ENCODE peak calls at places on chromosome 17, in nine cellular contexts. One of them, this sample, is unnamed.

GRCh38 chr17:55434721-55435120 is 13.1 kb upstream of the MMD start:
- DNase-seq in progenitor cell of endocrine pancreas: no peak
- DNase-seq in heart right ventricle: no peak
- DNase-seq in neural crest cell: no peak
- DNase-seq in activated CD8-positive, alpha-beta T cell treated with anti-CD3 and anti-CD28 coated beads for 36 hours: peak; percentile 52
- DNase-seq in GM13977: peak; percentile 50
- DNase-seq in ascending aorta: no peak
- DNase-seq in cardiac muscle cell: no peak
- DNase-seq in choroid plexus epithelial cell: no peak
- DNase-seq in this sample: no peak

GRCh38 chr17:65674246-65675045 is 113.0 kb upstream of the AXIN2 start:
- DNase-seq in progenitor cell of endocrine pancreas: no peak
- DNase-seq in heart right ventricle: no peak
- DNase-seq in neural crest cell: no peak
- DNase-seq in activated CD8-positive, alpha-beta T cell treated with anti-CD3 and anti-CD28 coated beads for 36 hours: no peak
- DNase-seq in GM13977: no peak
- DNase-seq in ascending aorta: no peak
- DNase-seq in cardiac muscle cell: peak; percentile 69
- DNase-seq in choroid plexus epithelial cell: peak; percentile 64
- DNase-seq in this sample: peak; percentile 73

GRCh38 chr17:47305302-47305923 is 18.3 kb upstream of the EFCAB13 start:
- DNase-seq in progenitor cell of endocrine pancreas: no peak
- DNase-seq in heart right ventricle: no peak
- DNase-seq in neural crest cell: no peak
- DNase-seq in activated CD8-positive, alpha-beta T cell treated with anti-CD3 and anti-CD28 coated beads for 36 hours: peak; percentile 12
- DNase-seq in GM13977: no peak
- DNase-seq in ascending aorta: peak; percentile 84
- DNase-seq in cardiac muscle cell: peak; percentile 95
- DNase-seq in choroid plexus epithelial cell: peak; percentile 95
- DNase-seq in this sample: peak; percentile 95

GRCh38 chr17:36529121-36529520 is 5.5 kb downstream of the MYO19 start:
- DNase-seq in progenitor cell of endocrine pancreas: no peak
- DNase-seq in heart right ventricle: no peak
- DNase-seq in neural crest cell: no peak
- DNase-seq in activated CD8-positive, alpha-beta T cell treated with anti-CD3 and anti-CD28 coated beads for 36 hours: no peak
- DNase-seq in GM13977: no peak
- DNase-seq in ascending aorta: no peak
- DNase-seq in cardiac muscle cell: peak; percentile 16
- DNase-seq in choroid plexus epithelial cell: peak; percentile 23
- DNase-seq in this sample: peak; percentile 65

GRCh38 chr17:7842380-7842949 is 8.4 kb downstream of the KDM6B start:
- DNase-seq in progenitor cell of endocrine pancreas: no peak
- DNase-seq in heart right ventricle: peak; percentile 53
- DNase-seq in neural crest cell: no peak
- DNase-seq in activated CD8-positive, alpha-beta T cell treated with anti-CD3 and anti-CD28 coated beads for 36 hours: peak; percentile 98
- DNase-seq in GM13977: peak; percentile 85
- DNase-seq in ascending aorta: peak; percentile 94
- DNase-seq in cardiac muscle cell: peak; percentile 89
- DNase-seq in choroid plexus epithelial cell: peak; percentile 89
- DNase-seq in this sample: peak; percentile 88

GRCh38 chr17:34571428-34572130 is 7.8 kb upstream of the TMEM132E start:
- DNase-seq in progenitor cell of endocrine pancreas: no peak
- DNase-seq in heart right ventricle: no peak
- DNase-seq in neural crest cell: no peak
- DNase-seq in activated CD8-positive, alpha-beta T cell treated with anti-CD3 and anti-CD28 coated beads for 36 hours: no peak
- DNase-seq in GM13977: no peak
- DNase-seq in ascending aorta: no peak
- DNase-seq in cardiac muscle cell: no peak
- DNase-seq in choroid plexus epithelial cell: no peak
- DNase-seq in this sample: no peak

GRCh38 chr17:20120835-20121234 is 111.7 kb downstream of the SPECC1 start:
- DNase-seq in progenitor cell of endocrine pancreas: no peak
- DNase-seq in heart right ventricle: no peak
- DNase-seq in neural crest cell: no peak
- DNase-seq in activated CD8-positive, alpha-beta T cell treated with anti-CD3 and anti-CD28 coated beads for 36 hours: no peak
- DNase-seq in GM13977: no peak
- DNase-seq in ascending aorta: no peak
- DNase-seq in cardiac muscle cell: no peak
- DNase-seq in choroid plexus epithelial cell: no peak
- DNase-seq in this sample: no peak

GRCh38 chr17:65000798-65001197 is 55.7 kb downstream of the GNA13 start:
- DNase-seq in progenitor cell of endocrine pancreas: no peak
- DNase-seq in heart right ventricle: no peak
- DNase-seq in neural crest cell: no peak
- DNase-seq in activated CD8-positive, alpha-beta T cell treated with anti-CD3 and anti-CD28 coated beads for 36 hours: no peak
- DNase-seq in GM13977: no peak
- DNase-seq in ascending aorta: no peak
- DNase-seq in cardiac muscle cell: no peak
- DNase-seq in choroid plexus epithelial cell: no peak
- DNase-seq in this sample: no peak

GRCh38 chr17:51006601-51007000 is 114.1 kb downstream of the SPAG9 start:
- DNase-seq in progenitor cell of endocrine pancreas: no peak
- DNase-seq in heart right ventricle: no peak
- DNase-seq in neural crest cell: no peak
- DNase-seq in activated CD8-positive, alpha-beta T cell treated with anti-CD3 and anti-CD28 coated beads for 36 hours: no peak
- DNase-seq in GM13977: no peak
- DNase-seq in ascending aorta: no peak
- DNase-seq in cardiac muscle cell: peak; percentile 61
- DNase-seq in choroid plexus epithelial cell: peak; percentile 30
- DNase-seq in this sample: peak; percentile 46

GRCh38 chr17:30969989-30970680 is 704 bp upstream of the RNF135 start:
- DNase-seq in progenitor cell of endocrine pancreas: no peak
- DNase-seq in heart right ventricle: no peak
- DNase-seq in neural crest cell: no peak
- DNase-seq in activated CD8-positive, alpha-beta T cell treated with anti-CD3 and anti-CD28 coated beads for 36 hours: peak; percentile 24
- DNase-seq in GM13977: peak; percentile 57
- DNase-seq in ascending aorta: peak; percentile 64
- DNase-seq in cardiac muscle cell: peak; percentile 23
- DNase-seq in choroid plexus epithelial cell: peak; percentile 18
- DNase-seq in this sample: no peak

GRCh38 chr17:80768936-80769335 is 222.7 kb upstream of the CHMP6 start:
- DNase-seq in progenitor cell of endocrine pancreas: no peak
- DNase-seq in heart right ventricle: no peak
- DNase-seq in neural crest cell: no peak
- DNase-seq in activated CD8-positive, alpha-beta T cell treated with anti-CD3 and anti-CD28 coated beads for 36 hours: no peak
- DNase-seq in GM13977: no peak
- DNase-seq in ascending aorta: no peak
- DNase-seq in cardiac muscle cell: no peak
- DNase-seq in choroid plexus epithelial cell: no peak
- DNase-seq in this sample: no peak

GRCh38 chr17:30021708-30022317 is 80.4 kb downstream of the EFCAB5 start:
- DNase-seq in progenitor cell of endocrine pancreas: no peak
- DNase-seq in heart right ventricle: no peak
- DNase-seq in neural crest cell: peak; percentile 31
- DNase-seq in activated CD8-positive, alpha-beta T cell treated with anti-CD3 and anti-CD28 coated beads for 36 hours: peak; percentile 60
- DNase-seq in GM13977: peak; percentile 55
- DNase-seq in ascending aorta: no peak
- DNase-seq in cardiac muscle cell: peak; percentile 70
- DNase-seq in choroid plexus epithelial cell: peak; percentile 73
- DNase-seq in this sample: peak; percentile 73

GRCh38 chr17:43020789-43021738 is 1.1 kb downstream of the VAT1 start:
- DNase-seq in progenitor cell of endocrine pancreas: peak; percentile 46
- DNase-seq in heart right ventricle: peak; percentile 66
- DNase-seq in neural crest cell: no peak
- DNase-seq in activated CD8-positive, alpha-beta T cell treated with anti-CD3 and anti-CD28 coated beads for 36 hours: peak; percentile 35
- DNase-seq in GM13977: peak; percentile 76
- DNase-seq in ascending aorta: peak; percentile 85
- DNase-seq in cardiac muscle cell: peak; percentile 71
- DNase-seq in choroid plexus epithelial cell: peak; percentile 70
- DNase-seq in this sample: peak; percentile 76

GRCh38 chr17:54771409-54771808 is 129.2 kb upstream of the TOM1L1 start:
- DNase-seq in progenitor cell of endocrine pancreas: no peak
- DNase-seq in heart right ventricle: no peak
- DNase-seq in neural crest cell: no peak
- DNase-seq in activated CD8-positive, alpha-beta T cell treated with anti-CD3 and anti-CD28 coated beads for 36 hours: no peak
- DNase-seq in GM13977: no peak
- DNase-seq in ascending aorta: no peak
- DNase-seq in cardiac muscle cell: no peak
- DNase-seq in choroid plexus epithelial cell: no peak
- DNase-seq in this sample: no peak

GRCh38 chr17:27878776-27879562 is 14.2 kb downstream of the LYRM9 start:
- DNase-seq in progenitor cell of endocrine pancreas: no peak
- DNase-seq in heart right ventricle: no peak
- DNase-seq in neural crest cell: no peak
- DNase-seq in activated CD8-positive, alpha-beta T cell treated with anti-CD3 and anti-CD28 coated beads for 36 hours: peak; percentile 76
- DNase-seq in GM13977: no peak
- DNase-seq in ascending aorta: no peak
- DNase-seq in cardiac muscle cell: peak; percentile 7
- DNase-seq in choroid plexus epithelial cell: no peak
- DNase-seq in this sample: peak; percentile 18

GRCh38 chr17:682150-682549 is 32.5 kb downstream of the VPS53 start:
- DNase-seq in progenitor cell of endocrine pancreas: no peak
- DNase-seq in heart right ventricle: no peak
- DNase-seq in neural crest cell: no peak
- DNase-seq in activated CD8-positive, alpha-beta T cell treated with anti-CD3 and anti-CD28 coated beads for 36 hours: peak; percentile 4
- DNase-seq in GM13977: no peak
- DNase-seq in ascending aorta: no peak
- DNase-seq in cardiac muscle cell: no peak
- DNase-seq in choroid plexus epithelial cell: no peak
- DNase-seq in this sample: no peak

GRCh38 chr17:681738-682137 is 32.9 kb downstream of the VPS53 start:
- DNase-seq in progenitor cell of endocrine pancreas: no peak
- DNase-seq in heart right ventricle: no peak
- DNase-seq in neural crest cell: no peak
- DNase-seq in activated CD8-positive, alpha-beta T cell treated with anti-CD3 and anti-CD28 coated beads for 36 hours: no peak
- DNase-seq in GM13977: no peak
- DNase-seq in ascending aorta: no peak
- DNase-seq in cardiac muscle cell: peak; percentile 37
- DNase-seq in choroid plexus epithelial cell: peak; percentile 74
- DNase-seq in this sample: peak; percentile 74

GRCh38 chr17:683040-683439 is 31.6 kb downstream of the VPS53 start:
- DNase-seq in progenitor cell of endocrine pancreas: no peak
- DNase-seq in heart right ventricle: no peak
- DNase-seq in neural crest cell: no peak
- DNase-seq in activated CD8-positive, alpha-beta T cell treated with anti-CD3 and anti-CD28 coated beads for 36 hours: no peak
- DNase-seq in GM13977: no peak
- DNase-seq in ascending aorta: no peak
- DNase-seq in cardiac muscle cell: no peak
- DNase-seq in choroid plexus epithelial cell: no peak
- DNase-seq in this sample: no peak

GRCh38 chr17:683499-684254 is 31.0 kb downstream of the VPS53 start:
- DNase-seq in progenitor cell of endocrine pancreas: no peak
- DNase-seq in heart right ventricle: no peak
- DNase-seq in neural crest cell: no peak
- DNase-seq in activated CD8-positive, alpha-beta T cell treated with anti-CD3 and anti-CD28 coated beads for 36 hours: no peak
- DNase-seq in GM13977: no peak
- DNase-seq in ascending aorta: no peak
- DNase-seq in cardiac muscle cell: no peak
- DNase-seq in choroid plexus epithelial cell: no peak
- DNase-seq in this sample: no peak

DNA sequence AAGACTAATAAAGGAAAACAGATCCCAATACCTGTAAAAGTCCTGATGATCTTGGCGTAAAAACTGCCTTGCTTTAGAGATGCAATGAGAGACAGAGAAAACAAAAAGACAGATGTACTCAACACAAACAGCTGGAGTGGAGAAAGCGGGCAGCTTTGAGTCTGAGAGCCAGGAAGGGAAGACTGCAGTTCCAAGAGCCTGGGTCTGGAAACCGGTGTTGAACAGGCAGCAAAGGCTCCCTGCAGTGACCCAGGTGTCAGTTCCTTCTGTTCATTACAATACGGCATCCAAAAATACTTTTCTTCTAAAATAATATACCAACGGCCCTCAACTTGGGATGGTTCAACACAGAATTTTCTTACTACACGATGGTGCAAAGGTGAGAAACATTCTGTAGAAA is 29.6 kb downstream of the VPS53 start:
- DNase-seq in progenitor cell of endocrine pancreas: no peak
- DNase-seq in heart right ventricle: no peak
- DNase-seq in neural crest cell: no peak
- DNase-seq in activated CD8-positive, alpha-beta T cell treated with anti-CD3 and anti-CD28 coated beads for 36 hours: no peak
- DNase-seq in GM13977: no peak
- DNase-seq in ascending aorta: no peak
- DNase-seq in cardiac muscle cell: no peak
- DNase-seq in choroid plexus epithelial cell: no peak
- DNase-seq in this sample: no peak
- TF ChIP-seq CTCF in progenitor cell of endocrine pancreas: no peak
- TF ChIP-seq CTCF in heart right ventricle: no peak
- TF ChIP-seq CTCF in neural crest cell: no peak
- TF ChIP-seq CTCF in activated CD8-positive, alpha-beta T cell treated with anti-CD3 and anti-CD28 coated beads for 36 hours: no peak
- TF ChIP-seq CTCF in GM13977: no peak
- TF ChIP-seq CTCF in ascending aorta: no peak
- TF ChIP-seq CTCF in cardiac muscle cell: no peak
- TF ChIP-seq CTCF in choroid plexus epithelial cell: no peak
- TF ChIP-seq CTCF in this sample: no peak

GRCh38 chr17:48576479-48577309 is 1.5 kb downstream of the HOXB4 start:
- DNase-seq in progenitor cell of endocrine pancreas: no peak
- DNase-seq in heart right ventricle: no peak
- DNase-seq in neural crest cell: no peak
- DNase-seq in activated CD8-positive, alpha-beta T cell treated with anti-CD3 and anti-CD28 coated beads for 36 hours: no peak
- DNase-seq in GM13977: no peak
- DNase-seq in ascending aorta: peak; percentile 84
- DNase-seq in cardiac muscle cell: peak; percentile 39
- DNase-seq in choroid plexus epithelial cell: no peak
- DNase-seq in this sample: no peak
- TF ChIP-seq CTCF in progenitor cell of endocrine pancreas: no peak
- TF ChIP-seq CTCF in heart right ventricle: no peak
- TF ChIP-seq CTCF in neural crest cell: no peak
- TF ChIP-seq CTCF in activated CD8-positive, alpha-beta T cell treated with anti-CD3 and anti-CD28 coated beads for 36 hours: no peak
- TF ChIP-seq CTCF in GM13977: no peak
- TF ChIP-seq CTCF in ascending aorta: no peak
- TF ChIP-seq CTCF in cardiac muscle cell: no peak
- TF ChIP-seq CTCF in choroid plexus epithelial cell: no peak
- TF ChIP-seq CTCF in this sample: no peak

DNA sequence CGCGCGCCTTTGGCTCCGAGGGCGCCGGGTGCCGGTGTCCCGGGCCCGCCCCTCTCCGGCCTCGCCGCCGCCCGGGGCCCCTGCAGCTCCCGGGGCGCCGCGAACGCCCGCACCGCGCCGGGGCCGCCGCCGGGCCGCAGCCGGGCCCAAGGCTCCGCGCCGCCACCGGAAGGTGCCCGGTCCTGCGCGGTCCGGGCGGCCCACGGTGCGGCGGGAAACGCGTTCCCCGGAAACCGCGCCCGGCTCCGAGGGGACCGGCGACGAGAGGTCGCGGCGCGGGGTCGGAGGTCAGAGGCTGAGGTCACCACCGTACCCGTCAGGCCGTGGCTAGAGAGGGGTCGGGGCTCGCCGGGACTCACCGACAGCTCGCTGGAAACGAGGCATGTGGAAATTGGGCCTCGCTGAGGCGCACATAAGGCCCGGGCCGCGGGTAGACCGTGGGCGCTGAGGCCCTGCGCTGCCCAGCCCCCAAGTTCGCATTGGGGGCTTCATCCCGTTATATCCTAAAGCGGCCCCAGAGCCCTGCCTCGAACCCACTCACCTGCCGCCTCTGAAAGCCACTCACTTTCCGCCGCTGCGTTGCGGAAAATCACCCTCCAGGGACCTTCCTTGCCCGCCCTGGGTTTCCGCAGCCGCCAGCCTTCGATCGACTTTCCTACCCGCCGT is at the start of gene DUS1L:
- DNase-seq in progenitor cell of endocrine pancreas: peak; percentile 40
- DNase-seq in heart right ventricle: peak; percentile 77
- DNase-seq in neural crest cell: peak; percentile 59
- DNase-seq in activated CD8-positive, alpha-beta T cell treated with anti-CD3 and anti-CD28 coated beads for 36 hours: peak; percentile 67
- DNase-seq in GM13977: peak; percentile 96
- DNase-seq in ascending aorta: peak; percentile 77
- DNase-seq in cardiac muscle cell: peak; percentile 72
- DNase-seq in choroid plexus epithelial cell: peak; percentile 53
- DNase-seq in this sample: peak; percentile 54
- TF ChIP-seq CTCF in progenitor cell of endocrine pancreas: no peak
- TF ChIP-seq CTCF in heart right ventricle: no peak
- TF ChIP-seq CTCF in neural crest cell: no peak
- TF ChIP-seq CTCF in activated CD8-positive, alpha-beta T cell treated with anti-CD3 and anti-CD28 coated beads for 36 hours: no peak
- TF ChIP-seq CTCF in GM13977: no peak
- TF ChIP-seq CTCF in ascending aorta: no peak
- TF ChIP-seq CTCF in cardiac muscle cell: no peak
- TF ChIP-seq CTCF in choroid plexus epithelial cell: no peak
- TF ChIP-seq CTCF in this sample: no peak

GRCh38 chr17:13114601-13115024 is 96.8 kb upstream of the ELAC2 start:
- DNase-seq in progenitor cell of endocrine pancreas: peak; percentile 29
- DNase-seq in heart right ventricle: peak; percentile 31
- DNase-seq in neural crest cell: peak; percentile 59
- DNase-seq in activated CD8-positive, alpha-beta T cell treated with anti-CD3 and anti-CD28 coated beads for 36 hours: peak; percentile 13
- DNase-seq in GM13977: no peak
- DNase-seq in ascending aorta: no peak
- DNase-seq in cardiac muscle cell: peak; percentile 62
- DNase-seq in choroid plexus epithelial cell: peak; percentile 63
- DNase-seq in this sample: peak; percentile 37
- TF ChIP-seq CTCF in progenitor cell of endocrine pancreas: peak; percentile 86
- TF ChIP-seq CTCF in heart right ventricle: peak; percentile 65
- TF ChIP-seq CTCF in neural crest cell: peak; percentile 89
- TF ChIP-seq CTCF in activated CD8-positive, alpha-beta T cell treated with anti-CD3 and anti-CD28 coated beads for 36 hours: peak; percentile 65
- TF ChIP-seq CTCF in GM13977: peak; percentile 48
- TF ChIP-seq CTCF in ascending aorta: no peak
- TF ChIP-seq CTCF in cardiac muscle cell: peak; percentile 91
- TF ChIP-seq CTCF in choroid plexus epithelial cell: peak; percentile 92
- TF ChIP-seq CTCF in this sample: peak; percentile 86

This sample was measured in cardiac fibroblast.